ENCODE peak calls at places on chromosomes 2 and 18, in seven cellular contexts. F, N, I, J, Z, S and X are unnamed samples. For H3K9me3, the result is how much of the 10 kb centered on the place peaks cover.

GRCh38 chr18:34809697-34810096 is 99.6 kb downstream of the DTNA start:
- DNase-seq in F (peak), N (peak), I (peak), J (peak), Z (no peak), S (peak), X (no peak)

GRCh38 chr18:55844373-55844772 is 256.4 kb upstream of the TCF4 start:
- DNase-seq in F (no peak), N (no peak), I (no peak), J (no peak), Z (no peak), S (no peak), X (no peak)

GRCh38 chr2:190355968-190356657 is 12.7 kb downstream of the INPP1 start:
- DNase-seq in F (no peak), N (no peak), I (no peak), J (no peak), Z (no peak), S (no peak), X (no peak)

GRCh38 chr2:203626952-203627681 is 79.3 kb upstream of the CD28 start:
- DNase-seq in F (no peak), N (no peak), I (no peak), J (no peak), Z (no peak), S (peak), X (peak)

GRCh38 chr2:109454764-109455394 is 158.9 kb downstream of the SEPTIN10 start:
- DNase-seq in F (no peak), N (no peak), I (no peak), J (no peak), Z (no peak), S (peak), X (no peak)

GRCh38 chr2:98378901-98379300 is 32.6 kb downstream of the CNGA3 start:
- DNase-seq in F (no peak), N (peak), I (peak), J (peak), Z (peak), S (peak), X (no peak)

GRCh38 chr2:20682166-20682565 is 15.2 kb downstream of the GDF7 start:
- DNase-seq in F (no peak), N (no peak), I (no peak), J (no peak), Z (no peak), S (no peak), X (no peak)

GRCh38 chr18:41771971-41772370 is 183.1 kb upstream of the PIK3C3 start:
- DNase-seq in F (no peak), N (no peak), I (no peak), J (no peak), Z (no peak), S (no peak), X (no peak)

GRCh38 chr2:120436885-120437603 is 91.1 kb downstream of the INHBB start:
- DNase-seq in F (peak), N (no peak), I (no peak), J (no peak), Z (peak), S (peak), X (no peak)

GRCh38 chr2:232547991-232548390 is 2.4 kb downstream of the TIGD1 start:
- DNase-seq in F (no peak), N (no peak), I (no peak), J (no peak), Z (no peak), S (no peak), X (no peak)

GRCh38 chr2:46171996-46172546 is 125.1 kb upstream of the EPAS1 start:
- DNase-seq in F (no peak), N (no peak), I (no peak), J (no peak), Z (peak), S (no peak), X (no peak)

GRCh38 chr2:106841886-106842645 is 43.9 kb downstream of the ST6GAL2 start:
- DNase-seq in F (no peak), N (no peak), I (no peak), J (no peak), Z (no peak), S (no peak), X (no peak)

GRCh38 chr18:8980496-8981402 is 121.8 kb upstream of the NDUFV2 start:
- DNase-seq in F (no peak), N (no peak), I (no peak), J (no peak), Z (no peak), S (no peak), X (no peak)

GRCh38 chr2:57465067-57465466 is 581.5 kb upstream of the VRK2 start:
- DNase-seq in F (no peak), N (no peak), I (no peak), J (no peak), Z (no peak), S (no peak), X (no peak)

GRCh38 chr18:78713064-78713463 is 266.6 kb upstream of the SALL3 start:
- DNase-seq in F (no peak), N (no peak), I (no peak), J (peak), Z (no peak), S (no peak), X (no peak)

GRCh38 chr2:24421668-24422067 is 61.3 kb upstream of the ITSN2 start:
- DNase-seq in F (no peak), N (peak), I (peak), J (peak), Z (peak), S (peak), X (no peak)

GRCh38 chr2:189446780-189447179 is 5.5 kb downstream of the WDR75 start:
- DNase-seq in F (no peak), N (no peak), I (no peak), J (no peak), Z (no peak), S (no peak), X (no peak)

GRCh38 chr2:53150146-53150545 is 617.5 kb upstream of the CHAC2 start:
- DNase-seq in F (no peak), N (no peak), I (no peak), J (no peak), Z (no peak), S (no peak), X (no peak)

GRCh38 chr2:239323473-239323872 is 77.3 kb downstream of the HDAC4 start:
- DNase-seq in F (no peak), N (no peak), I (no peak), J (no peak), Z (no peak), S (peak), X (no peak)

GRCh38 chr18:3773303-3773702 is 323.3 kb downstream of the TGIF1 start:
- DNase-seq in F (no peak), N (no peak), I (no peak), J (no peak), Z (no peak), S (no peak), X (no peak)

GRCh38 chr2:217942731-217943335 is 60.0 kb downstream of the TNS1 start:
- DNase-seq in F (no peak), N (no peak), I (no peak), J (no peak), Z (no peak), S (no peak), X (no peak)

GRCh38 chr2:217944923-217945322 is 57.9 kb downstream of the TNS1 start:
- DNase-seq in F (no peak), N (no peak), I (no peak), J (no peak), Z (no peak), S (no peak), X (no peak)

GRCh38 chr2:217941886-217942728 is 60.7 kb downstream of the TNS1 start:
- DNase-seq in F (no peak), N (no peak), I (no peak), J (no peak), Z (no peak), S (no peak), X (no peak)

GRCh38 chr2:217944366-217944765 is 58.4 kb downstream of the TNS1 start:
- DNase-seq in F (no peak), N (no peak), I (no peak), J (no peak), Z (no peak), S (no peak), X (no peak)

GRCh38 chr2:217943379-217944321 is 59.1 kb downstream of the TNS1 start:
- DNase-seq in F (no peak), N (peak), I (peak), J (peak), Z (peak), S (peak), X (no peak)
- TF ChIP-seq CTCF in F (no peak), N (peak), I (peak), J (peak), Z (no peak), S (peak), X (peak)

DNA sequence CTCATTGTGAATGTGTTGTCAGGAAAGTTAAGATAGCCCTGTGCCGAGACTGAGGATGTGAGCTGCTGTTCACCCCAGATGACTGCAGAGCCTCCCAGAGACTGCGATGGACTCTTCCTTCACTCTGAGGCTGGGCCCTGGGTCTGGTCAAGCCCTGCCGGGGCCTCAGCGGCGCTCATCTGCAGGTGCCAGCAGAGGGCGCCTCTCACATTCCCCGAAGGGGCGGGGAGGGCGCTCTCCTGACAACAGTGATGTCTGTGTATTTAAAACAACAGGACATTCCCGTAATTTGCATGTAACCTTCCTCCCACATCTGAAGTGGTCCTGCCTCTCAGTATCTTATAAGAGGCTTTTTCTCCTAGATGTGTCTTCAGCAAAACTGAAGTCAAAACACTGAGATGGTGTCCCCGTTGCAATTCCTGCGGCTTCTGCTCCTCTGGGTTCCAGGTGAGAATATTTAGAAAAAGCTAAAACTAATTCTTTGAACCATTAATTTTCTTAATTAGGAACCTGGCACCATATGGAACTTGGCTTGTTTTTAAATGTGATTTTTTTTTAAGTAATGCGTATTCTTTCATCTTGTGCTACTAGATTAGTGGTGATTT is 1377.9 kb downstream of the RPIA start:
- DNase-seq in F (peak), N (no peak), I (no peak), J (peak), Z (peak), S (no peak), X (no peak)
- H3K9me3 ChIP-seq in F (under half), N (under half), I (under half), J (under half), Z (under half), S (under half), X (under half)

GRCh38 chr18:60471652-60472051 is 99.1 kb upstream of the MC4R start:
- DNase-seq in F (no peak), N (no peak), I (no peak), J (no peak), Z (no peak), S (no peak), X (no peak)

GRCh38 chr18:60466671-60467070 is 94.1 kb upstream of the MC4R start:
- DNase-seq in F (no peak), N (no peak), I (no peak), J (no peak), Z (no peak), S (no peak), X (no peak)

GRCh38 chr18:60469396-60469795 is 96.8 kb upstream of the MC4R start:
- DNase-seq in F (no peak), N (no peak), I (no peak), J (no peak), Z (no peak), S (no peak), X (no peak)
- H3K27ac ChIP-seq in F (no peak), N (no peak), I (no peak), J (no peak), Z (no peak), S (no peak), X (no peak)

GRCh38 chr2:167553635-167554034 is 665.4 kb downstream of the XIRP2 start:
- DNase-seq in F (no peak), N (no peak), I (no peak), J (no peak), Z (no peak), S (no peak), X (no peak)

GRCh38 chr2:167544602-167545001 is 656.3 kb downstream of the XIRP2 start:
- DNase-seq in F (no peak), N (no peak), I (no peak), J (no peak), Z (no peak), S (no peak), X (no peak)

GRCh38 chr2:167548396-167548795 is 660.1 kb downstream of the XIRP2 start:
- DNase-seq in F (no peak), N (no peak), I (no peak), J (no peak), Z (no peak), S (no peak), X (no peak)

GRCh38 chr2:167551411-167551810 is 663.1 kb downstream of the XIRP2 start:
- DNase-seq in F (no peak), N (no peak), I (no peak), J (no peak), Z (no peak), S (no peak), X (no peak)

GRCh38 chr2:167550448-167550847 is 662.2 kb downstream of the XIRP2 start:
- DNase-seq in F (no peak), N (no peak), I (no peak), J (peak), Z (no peak), S (no peak), X (no peak)
- TF ChIP-seq CTCF in F (peak), N (no peak), I (peak), J (peak), Z (peak), S (no peak), X (peak)

GRCh38 chr18:80026363-80026762 is 7.9 kb upstream of the RBFA start:
- DNase-seq in F (no peak), N (no peak), I (no peak), J (no peak), Z (no peak), S (no peak), X (no peak)
- H3K9me3 ChIP-seq in F (under half), N (under half), I (half or more), J (under half), Z (under half), S (under half), X (under half)

DNA sequence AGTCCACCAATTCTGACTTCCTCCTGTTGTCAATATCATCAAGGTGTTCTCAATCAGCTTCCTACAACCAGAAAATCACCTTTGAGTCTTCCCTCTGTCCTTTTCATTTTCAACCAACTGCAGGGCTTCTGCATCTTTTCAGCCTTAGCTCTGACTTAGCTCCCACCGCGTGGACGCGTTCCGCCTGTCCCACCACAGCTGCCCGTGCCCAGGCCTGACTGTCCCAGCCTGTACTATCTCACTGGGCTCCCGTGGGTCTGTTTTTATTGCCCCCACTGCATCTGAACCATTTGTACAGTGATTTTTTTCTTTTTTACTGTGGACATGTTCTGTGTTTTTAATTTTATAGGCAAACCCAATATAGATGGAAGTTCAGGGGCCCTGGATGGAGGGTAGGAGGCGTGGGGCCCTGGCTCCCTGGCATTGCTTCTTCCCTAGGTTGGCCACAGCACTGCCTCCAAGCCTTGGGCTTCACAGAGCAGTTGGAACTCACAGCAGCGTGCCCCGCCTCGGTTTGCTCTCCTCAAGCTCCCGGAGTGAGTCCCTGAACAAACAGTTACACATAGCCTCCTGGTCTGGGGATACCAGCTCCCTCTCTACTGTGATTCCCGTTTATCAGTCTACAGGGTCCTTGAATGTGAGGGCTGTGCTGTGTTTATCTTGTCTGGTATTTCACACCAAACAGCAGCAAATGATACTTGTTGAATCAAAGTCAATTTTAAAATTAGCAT is 280.6 kb upstream of the PXDN start:
- DNase-seq in F (no peak), N (no peak), I (no peak), J (no peak), Z (no peak), S (no peak), X (no peak)
- H3K27ac ChIP-seq in F (no peak), N (no peak), I (no peak), J (no peak), Z (no peak), S (no peak), X (no peak)

GRCh38 chr18:71321319-71321718 is 1032.5 kb downstream of the SOCS6 start:
- DNase-seq in F (no peak), N (no peak), I (no peak), J (no peak), Z (no peak), S (no peak), X (no peak)
- TF ChIP-seq CTCF in F (no peak), N (no peak), I (no peak), J (no peak), Z (no peak), S (no peak), X (no peak)